ENCODE peak calls at places on chromosomes 16 and 17, in five cellular contexts. L is heart left ventricle, E is HAP-1, D is left ventricle myocardium inferior, M is brain microvascular endothelial cell. A is an unnamed sample.

GRCh38 chr16:270381-271255 is 5.1 kb downstream of the RGS11 start:
- DNase-seq in L (no peak), E (no peak), D (no peak), M (no peak), A (no peak)

GRCh38 chr17:82752371-82753200 is 721 bp downstream of the TBCD start:
- DNase-seq in L (peak; percentile 43), E (no peak), D (no peak), M (no peak), A (no peak)

GRCh38 chr16:29877266-29877961 is 14.4 kb upstream of the CDIPT start:
- DNase-seq in L (no peak), E (no peak), D (no peak), M (peak; percentile 17), A (no peak)

GRCh38 chr16:81443688-81444447 is 740 bp upstream of the CMIP start:
- DNase-seq in L (no peak), E (no peak), D (peak; percentile 40), M (no peak), A (no peak)

GRCh38 chr17:74746922-74747321 is 1.5 kb upstream of the NHERF1 start:
- DNase-seq in L (no peak), E (no peak), D (peak; percentile 18), M (no peak), A (no peak)

GRCh38 chr17:15744885-15745284 is 12.8 kb downstream of the TBC1D26 start:
- DNase-seq in L (no peak), E (no peak), D (no peak), M (no peak), A (peak; percentile 73)

GRCh38 chr17:2701996-2702741 is 9.4 kb downstream of the CLUH start:
- DNase-seq in L (peak; percentile 18), E (no peak), D (peak; percentile 11), M (no peak), A (no peak)

GRCh38 chr17:48241131-48241591 is 133.6 kb downstream of the SNX11 start:
- DNase-seq in L (peak; percentile 61), E (no peak), D (peak; percentile 22), M (peak; percentile 89), A (peak; percentile 37)

GRCh38 chr17:38333635-38334295 is 10.0 kb downstream of the GPR179 start:
- DNase-seq in L (no peak), E (no peak), D (no peak), M (no peak), A (no peak)

GRCh38 chr17:65230040-65230439 is 92.9 kb downstream of the RGS9 start:
- DNase-seq in L (no peak), E (no peak), D (no peak), M (no peak), A (no peak)

GRCh38 chr17:48053758-48054237 is 5.6 kb downstream of the NFE2L1 start:
- DNase-seq in L (no peak), E (no peak), D (no peak), M (no peak), A (no peak)

GRCh38 chr16:71201054-71201453 is 29.5 kb downstream of the HYDIN start:
- DNase-seq in L (no peak), E (no peak), D (no peak), M (no peak), A (no peak)

GRCh38 chr16:68081796-68082567 is 3.2 kb upstream of the NFATC3 start:
- DNase-seq in L (no peak), E (no peak), D (no peak), M (no peak), A (no peak)

GRCh38 chr16:77449208-77449607 is 14.4 kb upstream of the ADAMTS18 start:
- DNase-seq in L (no peak), E (no peak), D (no peak), M (no peak), A (no peak)

GRCh38 chr17:4230142-4230541 is 33.6 kb downstream of the ANKFY1 start:
- DNase-seq in L (peak; percentile 42), E (no peak), D (no peak), M (peak; percentile 90), A (peak; percentile 96)

DNA sequence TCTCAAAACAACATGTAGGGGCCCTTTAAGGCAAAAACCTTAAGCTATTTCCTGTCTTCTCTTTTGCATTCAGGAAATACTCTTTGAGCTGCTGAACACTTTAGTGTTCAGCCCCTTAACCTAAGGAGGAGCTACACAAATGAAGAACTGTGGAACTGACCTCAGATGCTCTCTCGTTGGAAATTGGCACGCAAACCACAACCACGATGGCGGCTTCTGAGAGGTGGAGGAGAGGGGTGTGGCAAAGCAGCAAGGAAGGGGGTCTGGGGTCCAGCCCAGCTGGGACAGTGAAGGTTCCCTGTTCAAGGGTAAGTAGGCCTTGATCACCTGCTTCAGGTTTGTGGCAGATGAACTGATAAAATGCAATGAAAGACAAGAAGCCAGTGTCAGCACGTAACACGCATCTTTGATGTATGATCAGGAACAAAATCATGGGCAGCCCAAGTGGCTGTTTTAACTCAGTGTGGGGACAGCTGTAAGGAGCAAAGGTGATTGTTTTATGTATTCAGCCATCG is 291.6 kb upstream of the TNRC6C start:
- DNase-seq in L (no peak), E (no peak), D (no peak), M (no peak), A (no peak)
- H3K4me3 ChIP-seq in L (no peak overlapping the region), E (no peak overlapping the region), D (no peak overlapping the region), M (no peak overlapping the region), A (no peak overlapping the region)

DNA sequence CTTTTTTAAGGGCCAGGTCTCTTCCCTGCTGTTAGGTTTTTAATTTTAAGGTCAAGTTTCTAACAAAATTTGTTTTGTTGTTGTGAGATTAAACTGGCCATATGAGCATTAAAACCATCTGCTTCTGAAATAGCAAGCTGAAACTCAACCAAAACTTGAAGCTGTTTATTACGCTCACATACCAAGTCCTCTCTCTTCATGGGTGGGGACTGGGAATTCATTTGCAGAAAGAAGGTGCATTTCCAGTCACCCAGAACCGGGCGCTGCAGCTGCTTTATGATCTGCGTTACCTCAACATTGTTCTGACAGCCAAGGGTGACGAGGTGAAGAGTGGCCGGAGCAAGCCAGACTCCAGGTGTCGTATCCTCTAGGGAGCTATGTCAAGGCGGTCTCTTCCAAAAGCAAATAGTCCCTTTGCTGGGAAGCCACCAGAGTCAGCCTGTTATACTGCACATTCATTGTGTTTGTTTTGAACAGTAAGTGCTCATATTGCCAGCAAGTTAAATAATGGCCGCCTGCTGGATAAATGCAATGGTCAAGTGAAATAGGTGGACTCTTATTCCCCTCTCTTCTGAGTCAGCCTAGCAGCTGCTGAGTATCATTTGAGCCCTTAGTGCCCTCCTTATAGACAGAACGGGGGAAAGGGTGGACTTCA is 12.6 kb downstream of the COG1 start:
- DNase-seq in L (no peak), E (no peak), D (no peak), M (no peak), A (no peak)
- H3K4me3 ChIP-seq in L (no peak overlapping the region), E (no peak overlapping the region), D (no peak overlapping the region), M (no peak overlapping the region), A (no peak overlapping the region)

GRCh38 chr17:58534331-58534730 is 19.9 kb upstream of the MTMR4 start:
- DNase-seq in L (no peak), E (no peak), D (no peak), M (no peak), A (no peak)

GRCh38 chr17:58531661-58532554 is 17.5 kb upstream of the MTMR4 start:
- DNase-seq in L (peak; percentile 68), E (peak; percentile 58), D (peak; percentile 73), M (no peak), A (no peak)

GRCh38 chr17:58533616-58534188 is 19.3 kb upstream of the MTMR4 start:
- DNase-seq in L (no peak), E (no peak), D (no peak), M (no peak), A (no peak)

GRCh38 chr17:58531122-58531521 is 16.7 kb upstream of the MTMR4 start:
- DNase-seq in L (no peak), E (no peak), D (no peak), M (no peak), A (no peak)

GRCh38 chr17:58532555-58532951 is 18.1 kb upstream of the MTMR4 start:
- DNase-seq in L (no peak), E (no peak), D (no peak), M (no peak), A (no peak)
- H3K4me3 ChIP-seq in L (peak overlapping the region; percentile 50), E (peak overlapping the region; percentile 33), D (peak overlapping the region; percentile 75), M (no peak overlapping the region), A (peak overlapping the region; percentile 50)

GRCh38 chr16:90010676-90011075 is 8.6 kb downstream of the DBNDD1 start:
- DNase-seq in L (no peak), E (no peak), D (no peak), M (no peak), A (no peak)

GRCh38 chr16:90008708-90009145 is 10.5 kb downstream of the DBNDD1 start:
- DNase-seq in L (no peak), E (no peak), D (no peak), M (no peak), A (no peak)

GRCh38 chr16:90007015-90007414 is 12.2 kb downstream of the DBNDD1 start:
- DNase-seq in L (no peak), E (no peak), D (no peak), M (no peak), A (no peak)

GRCh38 chr16:90011196-90011819 is 7.9 kb downstream of the DBNDD1 start:
- DNase-seq in L (no peak), E (no peak), D (no peak), M (no peak), A (no peak)

DNA sequence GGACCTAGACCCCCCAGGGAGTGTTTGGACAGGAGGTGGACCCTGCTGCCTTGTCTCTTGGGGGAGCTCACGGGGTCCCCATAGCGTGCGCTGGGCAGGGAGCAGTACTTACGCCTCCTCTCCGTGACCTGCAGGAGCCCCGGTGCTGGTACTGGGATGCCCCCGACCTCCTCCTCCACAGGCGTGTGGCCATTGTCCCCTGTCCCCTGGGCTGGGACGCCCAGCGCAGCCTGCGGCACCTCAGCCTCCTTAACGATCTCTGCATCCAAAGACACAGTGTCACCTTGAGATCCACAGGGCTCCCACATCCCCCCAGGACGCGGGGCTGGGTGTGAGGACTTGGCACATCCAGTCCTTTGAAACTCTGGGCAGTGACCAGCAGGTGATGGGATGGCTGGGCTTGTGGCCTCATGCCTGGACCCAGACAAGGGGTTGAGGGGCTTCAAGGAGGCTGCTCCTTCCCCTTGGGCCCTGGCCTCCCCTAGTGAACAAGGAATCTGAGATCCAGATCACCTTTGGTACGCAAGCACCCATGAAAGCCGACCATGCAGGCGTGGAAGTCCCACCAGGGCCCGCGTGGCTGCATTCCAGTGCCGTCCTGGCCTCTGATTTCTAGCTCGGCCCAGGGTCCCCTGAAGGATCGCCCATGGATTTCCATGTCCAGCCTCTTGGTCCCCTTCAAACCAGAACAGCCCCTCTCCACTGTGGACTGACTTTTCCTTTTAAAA is 9.9 kb downstream of the DBNDD1 start:
- DNase-seq in L (no peak), E (no peak), D (no peak), M (no peak), A (no peak)
- H3K4me3 ChIP-seq in L (no peak overlapping the region), E (no peak overlapping the region), D (no peak overlapping the region), M (no peak overlapping the region), A (no peak overlapping the region)

GRCh38 chr16:4147236-4147635 is 31.0 kb upstream of the ADCY9 start:
- DNase-seq in L (no peak), E (no peak), D (no peak), M (no peak), A (no peak)
- H3K4me3 ChIP-seq in L (no peak overlapping the region), E (no peak overlapping the region), D (no peak overlapping the region), M (no peak overlapping the region), A (no peak overlapping the region)

DNA sequence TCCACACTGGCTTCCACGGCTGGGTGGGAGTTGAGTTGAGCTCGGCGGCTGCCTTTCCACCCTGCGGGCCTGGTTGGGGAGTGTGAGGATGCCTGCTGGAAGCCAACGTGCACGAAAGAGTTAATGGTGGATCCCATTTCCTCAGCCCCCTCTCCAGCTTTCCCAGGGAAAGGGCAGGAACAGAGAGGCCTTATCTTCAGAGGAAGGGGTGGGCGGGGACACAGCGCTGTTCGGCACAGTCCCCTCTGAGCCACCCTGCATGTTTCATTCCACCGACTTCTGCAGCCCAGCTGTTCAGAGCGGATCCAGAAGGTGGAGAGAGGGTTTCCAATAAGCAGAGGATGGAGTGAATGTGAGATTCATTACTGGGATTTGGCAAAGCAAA is 295.3 kb downstream of the SEC14L1 start:
- DNase-seq in L (peak; percentile 77), E (no peak), D (peak; percentile 77), M (no peak), A (no peak)
- H3K4me3 ChIP-seq in L (no peak overlapping the region), E (no peak overlapping the region), D (peak overlapping the region; percentile 56), M (no peak overlapping the region), A (no peak overlapping the region)

A was measured in astrocyte of the cerebellum.